ENCODE peak calls at places on chromosomes 13 and 19, in ten cellular contexts. N, G, Y, L, R, Z, U, I, T and P are unnamed samples.

GRCh38 chr13:43003729-43004128 is 11.7 kb upstream of the EPSTI1 start:
- DNase-seq in N (no peak), L (no peak), I (no peak), T (no peak), Z (no peak), Y (no peak), R (no peak), G (no peak), U (no peak), P (no peak)

GRCh38 chr19:9883231-9883758 is 48.2 kb downstream of the PIN1 start:
- DNase-seq in G (no peak), N (no peak), I (no peak), R (no peak), Z (no peak), U (no peak), L (no peak), T (peak; percentile 55), Y (no peak), P (no peak)

GRCh38 chr13:27644302-27644701 is 22.6 kb downstream of the POLR1D start:
- DNase-seq in U (no peak), L (no peak), I (no peak), R (no peak), G (no peak), Y (no peak), T (peak; percentile 69), Z (no peak), N (no peak), P (no peak)

GRCh38 chr19:46759817-46760333 is 13.6 kb upstream of the STRN4 start:
- DNase-seq in L (no peak), T (peak; percentile 59), N (no peak), Z (peak; percentile 54), Y (no peak), U (no peak), G (no peak), R (no peak), I (no peak), P (no peak)

GRCh38 chr13:80712026-80712425 is 371.1 kb upstream of the SPRY2 start:
- DNase-seq in N (no peak), Y (no peak), G (no peak), U (no peak), I (no peak), L (no peak), T (no peak), R (no peak), Z (no peak), P (no peak)

GRCh38 chr19:38726284-38726673 is 18.0 kb downstream of the CAPN12 start:
- DNase-seq in R (no peak), U (no peak), N (no peak), Z (no peak), Y (no peak), T (no peak), L (no peak), G (no peak), I (no peak), P (no peak)

GRCh38 chr19:10105241-10106099 is 692 bp upstream of the PPAN start:
- DNase-seq in G (no peak), L (peak; percentile 44), Z (no peak), U (no peak), R (peak; percentile 22), N (no peak), I (no peak), Y (peak; percentile 36), T (no peak), P (peak; percentile 69)

GRCh38 chr13:51644649-51645048 is 60.4 kb downstream of the WDFY2 start:
- DNase-seq in T (peak; percentile 40), U (no peak), G (no peak), Z (no peak), Y (no peak), L (no peak), R (no peak), N (no peak), I (no peak), P (no peak)

GRCh38 chr13:98839826-98840769 is 87.6 kb upstream of the SLC15A1 start:
- DNase-seq in Y (no peak), R (peak; percentile 51), L (no peak), Z (peak; percentile 48), U (peak; percentile 58), G (peak; percentile 20), N (peak; percentile 56), I (no peak), T (peak; percentile 26), P (no peak)

GRCh38 chr19:38793186-38793585 is 4.2 kb downstream of the LGALS7B start:
- DNase-seq in I (no peak), G (no peak), U (no peak), Y (no peak), Z (no peak), L (no peak), N (no peak), T (peak; percentile 74), R (no peak), P (no peak)

GRCh38 chr13:53201454-53202225 is 173.0 kb downstream of the OLFM4 start:
- DNase-seq in U (peak; percentile 44), T (no peak), L (no peak), Y (no peak), G (no peak), N (no peak), I (no peak), R (peak; percentile 15), Z (no peak), P (no peak)

DNA sequence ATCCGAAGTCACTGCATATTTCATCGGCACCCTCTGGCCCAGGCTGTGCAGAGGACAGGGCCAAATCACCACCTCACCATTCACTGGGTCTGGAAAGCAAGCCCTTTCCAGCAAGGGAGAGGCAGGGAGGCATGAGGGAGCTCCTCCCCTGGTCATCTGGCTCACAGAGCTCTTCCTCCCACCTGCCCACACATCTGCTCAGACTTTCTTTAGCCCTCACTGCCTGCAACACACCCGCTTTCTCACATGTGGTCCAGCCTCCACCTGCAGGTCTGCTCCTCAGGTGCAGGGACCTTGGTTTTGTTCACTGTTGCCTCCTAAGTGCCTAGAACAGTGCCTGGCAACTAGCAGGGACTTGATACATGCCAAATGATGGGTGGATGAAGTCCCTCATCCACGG is 21.0 kb upstream of the SLC35E1 start:
- DNase-seq in L (no peak), Z (no peak), T (no peak), U (no peak), Y (no peak), G (no peak), N (no peak), I (no peak), R (no peak), P (no peak)
- H3K4me1 ChIP-seq in L (peaks cover 36% of the 10 kb centered on the region), Z (peaks cover 39% of the 10 kb centered on the region), T (peaks cover 39% of the 10 kb centered on the region), U (peaks cover 66% of the 10 kb centered on the region), Y (peaks cover 8% of the 10 kb centered on the region), G (peaks cover 75% of the 10 kb centered on the region), N (peaks cover 88% of the 10 kb centered on the region), I (peaks cover 34% of the 10 kb centered on the region), R (peaks cover 14% of the 10 kb centered on the region), P (peaks cover 6% of the 10 kb centered on the region)

DNA sequence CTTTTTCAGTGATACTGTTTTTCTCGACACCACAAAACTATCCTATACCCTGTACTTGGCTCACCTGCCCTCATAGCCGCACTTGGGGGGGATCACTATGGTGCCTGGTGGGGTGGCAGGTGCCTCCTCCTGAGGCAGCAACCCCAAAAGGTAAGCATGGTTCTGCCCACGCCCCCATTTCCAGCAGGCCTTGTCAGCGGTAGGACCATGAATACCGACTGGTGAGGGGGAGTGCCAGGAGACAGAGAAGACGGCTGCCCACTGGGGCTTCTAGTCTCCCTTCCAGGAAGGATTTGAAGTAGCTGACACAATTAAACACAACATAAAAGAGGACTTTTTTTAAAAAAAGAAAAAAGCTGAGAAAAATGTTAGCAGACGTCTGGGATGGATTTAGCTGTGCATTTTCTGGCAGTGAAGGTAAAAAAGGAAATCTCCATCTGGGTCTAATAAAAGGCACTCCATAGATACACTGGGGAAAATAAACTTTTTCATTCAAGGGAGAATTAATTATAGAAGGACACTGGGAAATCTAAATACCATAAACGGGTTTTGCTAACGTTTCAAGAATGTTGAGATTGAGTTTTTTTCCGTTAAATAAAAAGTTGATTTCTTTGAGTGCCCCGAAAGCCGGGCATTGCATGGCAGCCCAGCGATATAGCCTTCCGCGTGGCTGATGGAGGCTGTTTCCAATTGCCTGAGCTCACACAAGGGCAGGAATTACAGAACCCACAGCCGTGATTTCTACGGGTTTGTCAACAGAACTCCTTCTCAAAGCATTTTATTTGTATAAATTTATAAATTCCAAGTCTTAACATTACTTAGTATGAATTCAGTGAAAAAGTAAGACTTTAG is 45.1 kb downstream of the ATP11A start:
- DNase-seq in I (no peak), L (no peak), G (no peak), R (no peak), T (no peak), Z (no peak), N (no peak), U (peak; percentile 43), Y (no peak), P (no peak)
- H3K27ac ChIP-seq in I (no peak overlapping the region), L (no peak overlapping the region), G (no peak overlapping the region), R (no peak overlapping the region), T (no peak overlapping the region), Z (no peak overlapping the region), N (peak overlapping the region; percentile 24), U (no peak overlapping the region), Y (no peak overlapping the region), P (no peak overlapping the region)

GRCh38 chr13:95260031-95260525 is 41.2 kb downstream of the ABCC4 start:
- DNase-seq in U (no peak), T (no peak), L (no peak), I (no peak), Y (no peak), N (no peak), G (no peak), R (no peak), Z (no peak), P (no peak)

GRCh38 chr13:95256086-95256485 is 45.2 kb downstream of the ABCC4 start:
- DNase-seq in Z (no peak), U (no peak), Y (no peak), G (peak; percentile 58), N (no peak), R (no peak), T (peak; percentile 93), I (no peak), L (no peak), P (no peak)

GRCh38 chr13:95258619-95259194 is 42.5 kb downstream of the ABCC4 start:
- DNase-seq in G (no peak), Y (no peak), I (no peak), L (no peak), N (no peak), Z (no peak), T (no peak), U (no peak), R (no peak), P (no peak)

GRCh38 chr13:95255072-95255732 is 46.0 kb downstream of the ABCC4 start:
- DNase-seq in U (no peak), R (no peak), Y (no peak), N (no peak), L (no peak), I (no peak), Z (no peak), T (no peak), G (no peak), P (no peak)

GRCh38 chr13:95258098-95258497 is 43.2 kb downstream of the ABCC4 start:
- DNase-seq in T (no peak), G (no peak), U (no peak), R (no peak), Z (no peak), I (no peak), L (no peak), Y (no peak), N (no peak), P (no peak)
- H3K4me1 ChIP-seq in T (peaks cover 28% of the 10 kb centered on the region), G (peaks cover 6% of the 10 kb centered on the region), U (no peaks in the 10 kb centered on the region), R (no peaks in the 10 kb centered on the region), Z (no peaks in the 10 kb centered on the region), I (no peaks in the 10 kb centered on the region), L (no peaks in the 10 kb centered on the region), Y (no peaks in the 10 kb centered on the region), N (no peaks in the 10 kb centered on the region), P (no peaks in the 10 kb centered on the region)

DNA sequence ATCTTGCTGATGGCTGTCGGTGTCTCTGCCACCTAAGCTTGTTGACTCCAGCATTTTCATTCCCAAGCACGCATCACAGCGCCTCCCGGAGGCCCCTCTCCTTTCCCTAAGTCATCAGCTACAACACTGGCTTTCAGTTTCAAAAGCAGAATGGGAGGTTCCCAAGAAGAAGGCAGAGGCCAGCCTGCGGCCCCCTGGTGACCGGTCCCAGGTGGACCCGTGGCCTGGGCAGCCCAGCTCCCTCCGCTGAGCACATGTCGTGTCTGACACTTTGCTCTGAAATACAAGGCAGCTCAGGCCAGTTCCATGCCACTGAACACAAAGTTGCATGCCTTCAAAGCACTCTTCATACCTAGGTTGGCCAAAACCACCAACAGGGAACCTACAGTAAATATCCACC is 8.5 kb downstream of the MLLT1 start:
- DNase-seq in Z (no peak), Y (no peak), U (no peak), T (no peak), N (no peak), L (no peak), G (no peak), I (no peak), R (no peak), P (no peak)
- H3K27ac ChIP-seq in Z (peak overlapping the region; percentile 79), Y (peak overlapping the region; percentile 85), U (peak overlapping the region; percentile 89), T (no peak overlapping the region), N (peak overlapping the region; percentile 84), L (peak overlapping the region; percentile 64), G (peak overlapping the region; percentile 90), I (peak overlapping the region; percentile 87), R (peak overlapping the region; percentile 80), P (peak overlapping the region; percentile 90)